ENCODE peak calls at places on chromosomes 3 and 15, in four cellular contexts. X is HepG2, B is K562, O is H1. Z is an unnamed sample.

GRCh38 chr3:127077068-127077467 is 94.2 kb downstream of the PLXNA1 start:
- DNase-seq in X (no peak), B (no peak), O (no peak), Z (no peak)

GRCh38 chr15:50003786-50004334 is 115.2 kb downstream of the ATP8B4 start:
- DNase-seq in X (peak; percentile 78), B (peak; percentile 91), O (peak; percentile 86), Z (peak; percentile 94)

GRCh38 chr3:31704651-31705179 is 172.0 kb downstream of the STT3B start:
- DNase-seq in X (no peak), B (no peak), O (no peak), Z (no peak)

GRCh38 chr15:39400821-39401550 is 179.9 kb upstream of the THBS1 start:
- DNase-seq in X (no peak), B (peak; percentile 24), O (no peak), Z (no peak)

GRCh38 chr3:175422744-175423143 is 563.6 kb downstream of the NAALADL2 start:
- DNase-seq in X (no peak), B (no peak), O (no peak), Z (no peak)

GRCh38 chr15:67066041-67067021 is 929 bp downstream of the SMAD3 start:
- DNase-seq in X (no peak), B (peak; percentile 45), O (no peak), Z (no peak)

GRCh38 chr3:59502806-59503205 is 453.0 kb upstream of the CFAP20DC start:
- DNase-seq in X (no peak), B (no peak), O (no peak), Z (no peak)

GRCh38 chr3:190325923-190326322 is 3.7 kb upstream of the CLDN1 start:
- DNase-seq in X (no peak), B (no peak), O (no peak), Z (no peak)

GRCh38 chr3:127174715-127175140 is 18.2 kb upstream of the PRR23E start:
- DNase-seq in X (no peak), B (no peak), O (no peak), Z (no peak)

GRCh38 chr3:79473993-79474392 is 293.8 kb downstream of the ROBO1 start:
- DNase-seq in X (no peak), B (no peak), O (no peak), Z (no peak)

GRCh38 chr3:38828681-38829080 is 12.7 kb upstream of the SCN10A start:
- DNase-seq in X (no peak), B (no peak), O (no peak), Z (no peak)

GRCh38 chr15:51048308-51048707 is 46.4 kb downstream of the TNFAIP8L3 start:
- DNase-seq in X (no peak), B (no peak), O (no peak), Z (no peak)

GRCh38 chr15:70596354-70597055 is 166.9 kb downstream of the UACA start:
- DNase-seq in X (peak; percentile 89), B (no peak), O (no peak), Z (no peak)

GRCh38 chr15:99430881-99431401 is 134.8 kb upstream of the MEF2A start:
- DNase-seq in X (no peak), B (no peak), O (no peak), Z (peak; percentile 3)

GRCh38 chr3:56980798-56981390 is 79.6 kb upstream of the SPATA12 start:
- DNase-seq in X (no peak), B (peak; percentile 26), O (no peak), Z (no peak)

GRCh38 chr3:1969269-1969668 is 129.4 kb upstream of the CNTN4 start:
- DNase-seq in X (no peak), B (no peak), O (no peak), Z (no peak)
- TF ChIP-seq ATF3 in X (no peak), B (no peak), O (no peak), Z (no peak)

GRCh38 chr15:57313134-57313483 is 63.2 kb upstream of the CGNL1 start:
- DNase-seq in X (no peak), B (no peak), O (no peak), Z (no peak)
- TF ChIP-seq JUN in X (no peak), B (no peak), O (no peak), Z (no peak)

GRCh38 chr15:59170998-59171397 is 35.6 kb upstream of the LDHAL6B start:
- DNase-seq in X (no peak), B (no peak), O (no peak), Z (no peak)

GRCh38 chr15:59172289-59172901 is 34.2 kb upstream of the LDHAL6B start:
- DNase-seq in X (no peak), B (no peak), O (no peak), Z (no peak)

GRCh38 chr15:59169337-59169736 is 37.3 kb upstream of the LDHAL6B start:
- DNase-seq in X (no peak), B (no peak), O (no peak), Z (no peak)

GRCh38 chr15:59168536-59168935 is 38.1 kb upstream of the LDHAL6B start:
- DNase-seq in X (peak; percentile 39), B (peak; percentile 7), O (no peak), Z (no peak)

GRCh38 chr15:59170295-59170881 is 36.3 kb upstream of the LDHAL6B start:
- DNase-seq in X (peak; percentile 16), B (no peak), O (no peak), Z (peak; percentile 22)
- TF ChIP-seq ATF3 in X (no peak), B (no peak), O (no peak), Z (no peak)

DNA sequence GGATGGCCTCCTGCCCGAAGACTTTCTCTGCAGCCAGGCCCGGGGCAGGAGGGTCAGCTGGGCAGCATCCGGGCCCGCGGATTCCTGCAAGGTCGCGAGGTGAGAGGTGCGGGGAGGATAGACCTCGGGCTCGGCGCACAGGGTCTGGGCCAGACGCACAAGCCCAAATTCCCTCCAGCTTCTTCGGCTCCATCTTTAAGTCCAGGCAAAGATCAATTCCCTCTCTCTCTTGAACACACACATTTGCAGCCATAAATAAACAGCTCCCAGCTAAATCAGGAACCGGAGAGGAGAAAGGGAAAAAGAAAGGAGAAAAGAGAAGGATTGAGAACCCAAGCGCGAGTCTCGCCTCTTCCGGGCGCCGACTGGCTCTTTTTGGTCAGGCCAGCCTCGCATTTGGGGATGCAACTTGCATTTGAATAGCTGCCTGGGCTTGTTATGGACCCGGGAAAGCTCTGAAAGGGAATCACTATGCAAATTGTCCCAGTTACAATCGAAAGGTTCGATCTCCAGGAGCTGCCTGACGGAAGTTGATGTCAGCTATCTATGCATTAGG is 14.5 kb upstream of the ONECUT1 start:
- DNase-seq in X (no peak), B (no peak), O (no peak), Z (peak; percentile 65)
- TF ChIP-seq JUN in X (no peak), B (no peak), O (no peak), Z (no peak)

DNA sequence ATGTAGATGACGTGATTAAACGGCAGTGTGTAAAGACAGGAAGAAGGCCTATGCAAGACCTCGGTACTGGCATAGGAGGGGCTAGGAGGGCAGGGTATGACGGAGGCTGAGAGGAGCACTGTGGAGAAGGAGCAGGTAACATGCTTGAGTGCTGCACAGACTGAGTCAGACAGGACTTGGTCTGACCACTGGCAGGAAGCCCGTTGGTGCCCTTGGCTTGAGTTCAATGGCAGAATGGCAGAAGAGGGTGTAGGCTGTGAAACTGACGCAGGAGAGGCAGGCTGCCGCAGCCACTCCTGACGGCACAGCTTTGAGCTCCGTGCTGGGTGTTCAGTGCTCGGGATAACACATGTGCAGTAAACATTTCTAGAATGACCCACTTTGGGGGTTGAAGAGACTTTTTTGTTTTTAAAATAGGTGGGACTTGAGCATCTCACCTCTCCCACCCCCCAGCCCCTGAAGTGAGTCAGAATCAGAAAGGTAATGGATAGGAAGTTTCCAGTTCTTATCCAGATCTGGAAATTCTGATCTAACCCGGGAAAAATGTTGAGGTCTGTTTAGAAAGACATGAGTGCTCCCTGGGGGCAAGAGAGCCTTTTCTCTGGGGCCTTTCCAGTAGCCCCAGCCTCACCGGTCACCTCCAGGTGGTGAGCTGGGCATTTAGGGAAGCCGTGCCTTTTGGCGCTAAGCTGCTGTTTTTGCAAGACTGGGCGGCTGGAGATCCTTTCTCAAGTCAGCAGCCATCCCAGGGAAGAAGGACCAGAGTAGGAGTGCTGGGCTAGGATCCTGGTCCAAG is 126.4 kb downstream of the RPLP1 start:
- DNase-seq in X (no peak), B (no peak), O (no peak), Z (no peak)
- TF ChIP-seq ATF3 in X (no peak), B (no peak), O (no peak), Z (no peak)

DNA sequence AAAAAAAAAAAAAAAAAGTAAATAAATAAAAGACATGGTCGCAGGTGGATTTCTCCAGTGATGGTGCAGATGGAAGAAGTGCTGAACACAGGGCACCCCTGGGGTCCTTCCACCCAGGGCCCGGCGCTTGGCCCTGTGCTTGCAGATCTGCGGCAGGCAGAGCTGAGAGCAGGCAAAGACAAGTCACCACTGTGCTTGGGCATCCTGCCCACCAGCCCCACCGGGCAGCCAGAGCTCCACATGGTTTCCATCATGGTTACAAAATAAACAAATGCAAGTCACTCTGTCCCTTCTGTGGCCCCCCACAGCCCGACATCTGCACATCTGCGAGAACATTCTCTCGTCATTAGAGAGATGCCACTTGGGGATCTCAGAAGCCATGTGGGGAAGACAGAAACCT is 37.6 kb upstream of the SFMBT1 start:
- DNase-seq in X (no peak), B (peak; percentile 16), O (no peak), Z (no peak)
- TF ChIP-seq JUN in X (no peak), B (no peak), O (no peak), Z (no peak)

GRCh38 chr15:40823572-40824343 is 4.8 kb downstream of the PPP1R14D start:
- DNase-seq in X (peak; percentile 82), B (no peak), O (no peak), Z (no peak)
- TF ChIP-seq ATF3 in X (peak; percentile 57), B (no peak), O (no peak), Z (no peak)

GRCh38 chr3:172332256-172333041 is 115.8 kb downstream of the GHSR start:
- DNase-seq in X (peak; percentile 57), B (peak; percentile 72), O (no peak), Z (peak; percentile 72)
- TF ChIP-seq JUN in X (no peak), B (no peak), O (no peak), Z (no peak)

GRCh38 chr15:65476942-65477341 is 40.5 kb downstream of the DPP8 start:
- DNase-seq in X (no peak), B (no peak), O (no peak), Z (no peak)
- TF ChIP-seq ATF3 in X (no peak), B (no peak), O (no peak), Z (no peak)